ENCODE peak calls at places on chromosome 17, in five cellular contexts. Q, D, X, S and I are unnamed samples.

GRCh38 chr17:67784364-67785121 is 40.8 kb upstream of the BPTF start:
- DNase-seq in D (no peak), Q (no peak), S (no peak), X (no peak), I (no peak)

GRCh38 chr17:83008526-83008925 is 70.9 kb upstream of the METRNL start:
- DNase-seq in Q (no peak), S (no peak), X (no peak), D (no peak), I (no peak)

GRCh38 chr17:47649972-47650524 is 329 bp downstream of the KPNB1 start:
- DNase-seq in Q (no peak), X (no peak), D (no peak), S (no peak), I (no peak)

GRCh38 chr17:66301864-66302741 is at the start of gene PRKCA:
- DNase-seq in X (no peak), D (peak), S (no peak), Q (no peak), I (peak)

GRCh38 chr17:77729587-77729986 is 228.9 kb upstream of the TNRC6C start:
- DNase-seq in X (no peak), Q (no peak), D (no peak), S (no peak), I (no peak)

GRCh38 chr17:42979511-42980273 is at the start of gene PTGES3L:
- DNase-seq in D (peak), Q (no peak), S (no peak), X (no peak), I (peak)

GRCh38 chr17:19539841-19540311 is 6.2 kb downstream of the SLC47A1 start:
- DNase-seq in D (no peak), X (no peak), Q (no peak), S (no peak), I (no peak)

GRCh38 chr17:82320956-82321927 is 3.8 kb upstream of the CD7 start:
- DNase-seq in D (no peak), Q (no peak), S (no peak), X (no peak), I (peak)

GRCh38 chr17:7166873-7167272 is 12.3 kb downstream of the ASGR1 start:
- DNase-seq in X (no peak), S (no peak), D (no peak), Q (no peak), I (no peak)

GRCh38 chr17:77356109-77356689 is 215.4 kb downstream of the SEC14L1 start:
- DNase-seq in D (no peak), Q (no peak), X (no peak), S (no peak), I (no peak)

GRCh38 chr17:50684612-50685333 is 22.9 kb downstream of the ANKRD40 start:
- DNase-seq in X (no peak), D (peak), Q (no peak), S (no peak), I (no peak)

GRCh38 chr17:21370430-21370829 is 5.7 kb upstream of the KCNJ12 start:
- DNase-seq in S (no peak), D (no peak), Q (no peak), X (no peak), I (peak)

GRCh38 chr17:46163316-46163715 is 29.9 kb downstream of the KANSL1 start:
- DNase-seq in S (no peak), Q (no peak), D (no peak), X (no peak), I (no peak)

GRCh38 chr17:58279016-58279671 is 1.6 kb downstream of the MPO start:
- DNase-seq in S (no peak), D (no peak), X (no peak), Q (no peak), I (peak)

GRCh38 chr17:76179496-76180467 is 38.7 kb upstream of the FOXJ1 start:
- DNase-seq in D (no peak), X (peak), S (no peak), Q (no peak), I (no peak)

GRCh38 chr17:50863221-50863843 is 2.8 kb downstream of the TOB1 start:
- DNase-seq in Q (no peak), D (peak), S (peak), X (no peak), I (peak)

GRCh38 chr17:43532581-43532980 is 13.6 kb downstream of the ETV4 start:
- DNase-seq in Q (no peak), D (no peak), X (no peak), S (no peak), I (no peak)

GRCh38 chr17:77125432-77125901 is 15.3 kb upstream of the SEC14L1 start:
- DNase-seq in Q (no peak), S (no peak), D (peak), X (no peak), I (no peak)

GRCh38 chr17:5248821-5249479 is 14.3 kb upstream of the SCIMP start:
- DNase-seq in D (no peak), X (no peak), Q (no peak), S (peak), I (no peak)
- TF ChIP-seq SUZ12 in D (no peak), X (no peak), Q (no peak), S (no peak), I (no peak)

DNA sequence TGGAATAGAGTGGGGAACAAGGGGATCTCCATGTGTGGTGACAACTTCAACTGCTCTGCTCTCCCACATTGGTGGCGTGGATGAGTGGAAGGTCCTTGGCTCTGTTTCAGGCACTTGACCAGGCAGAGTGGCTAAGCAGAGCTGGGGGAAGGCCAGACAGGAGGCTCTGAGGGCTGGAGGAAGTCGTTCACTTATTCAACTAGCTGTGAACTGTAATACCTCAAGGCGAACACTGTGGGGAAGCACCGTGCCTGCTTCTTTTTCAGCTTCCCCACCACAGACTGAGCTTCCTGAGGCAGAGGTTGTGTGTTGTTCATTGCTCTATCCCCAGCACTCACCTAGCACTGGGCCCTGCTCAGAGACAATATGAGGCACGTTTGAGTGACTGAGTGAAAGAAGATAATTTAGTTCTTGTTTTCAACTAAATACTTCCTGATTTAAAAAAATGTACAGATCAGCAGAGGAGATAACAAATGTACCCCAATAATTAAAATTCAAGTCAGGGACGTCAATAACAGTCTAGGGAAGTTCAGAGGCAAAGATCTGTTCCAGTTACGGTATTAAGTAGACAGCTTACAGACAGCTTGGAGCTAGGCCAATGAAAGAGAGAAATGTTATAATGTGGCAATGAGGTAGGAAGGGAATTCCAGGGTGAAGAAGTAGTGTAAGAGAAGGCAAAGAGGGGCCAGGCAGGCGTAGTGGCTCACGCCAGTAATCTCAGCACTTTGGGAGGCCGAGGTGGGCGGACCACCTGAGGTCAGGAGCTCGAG is 34.7 kb downstream of the MYO18A start:
- DNase-seq in S (no peak), Q (peak), D (peak), X (no peak), I (peak)
- TF ChIP-seq SUZ12 in S (no peak), Q (no peak), D (no peak), X (no peak), I (no peak)

GRCh38 chr17:49197346-49197998 is 12.9 kb downstream of the GNGT2 start:
- DNase-seq in X (no peak), S (no peak), Q (no peak), D (no peak), I (no peak)
- TF ChIP-seq SUZ12 in X (no peak), S (no peak), Q (no peak), D (no peak), I (no peak)

GRCh38 chr17:80262775-80263244 is 2.2 kb downstream of the RNF213 start:
- DNase-seq in D (no peak), Q (no peak), X (no peak), S (no peak), I (no peak)
- TF ChIP-seq SUZ12 in D (no peak), Q (no peak), X (no peak), S (no peak), I (no peak)

GRCh38 chr17:34300652-34301390 is 15.3 kb downstream of the CCL11 start:
- DNase-seq in Q (no peak), S (no peak), X (no peak), D (no peak), I (no peak)

GRCh38 chr17:34299918-34300600 is 14.5 kb downstream of the CCL11 start:
- DNase-seq in Q (no peak), D (no peak), X (no peak), S (no peak), I (no peak)

GRCh38 chr17:34302626-34303025 is 16.6 kb upstream of the CCL8 start:
- DNase-seq in S (no peak), Q (no peak), D (no peak), X (no peak), I (no peak)

GRCh38 chr17:34301986-34302385 is 16.4 kb downstream of the CCL11 start:
- DNase-seq in S (no peak), X (no peak), D (no peak), Q (no peak), I (no peak)

DNA sequence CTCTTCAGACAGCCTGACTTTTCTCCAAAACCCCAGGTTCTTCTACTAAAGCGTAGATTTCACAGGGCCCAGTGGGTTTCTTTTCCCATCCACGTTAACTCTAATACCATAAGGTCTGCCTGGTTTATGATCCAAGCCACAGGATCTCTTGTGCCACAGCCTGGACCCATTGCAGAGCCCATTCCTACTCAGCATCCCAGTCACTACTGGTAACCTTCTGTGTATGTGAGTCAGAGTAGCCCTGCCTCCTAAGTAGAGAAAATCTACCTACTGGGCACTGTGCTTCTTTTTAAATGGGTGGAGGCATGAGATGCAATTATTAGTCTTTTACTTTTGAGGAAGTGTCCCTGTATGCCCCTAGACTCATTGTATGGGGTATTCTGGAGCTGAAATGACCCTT is 13.5 kb downstream of the CCL11 start:
- DNase-seq in S (no peak), X (no peak), D (no peak), Q (no peak), I (no peak)
- TF ChIP-seq SUZ12 in S (no peak), X (no peak), D (no peak), Q (no peak), I (no peak)

GRCh38 chr17:37790153-37790552 is 45.3 kb upstream of the HNF1B start:
- DNase-seq in X (no peak), S (no peak), D (no peak), Q (no peak), I (no peak)
- TF ChIP-seq SUZ12 in X (no peak), S (no peak), D (no peak), Q (no peak), I (no peak)

GRCh38 chr17:64009571-64010402 is 10.6 kb downstream of the ICAM2 start:
- DNase-seq in D (no peak), S (no peak), X (no peak), Q (no peak), I (no peak)
- TF ChIP-seq SUZ12 in D (no peak), S (no peak), X (no peak), Q (no peak), I (no peak)

DNA sequence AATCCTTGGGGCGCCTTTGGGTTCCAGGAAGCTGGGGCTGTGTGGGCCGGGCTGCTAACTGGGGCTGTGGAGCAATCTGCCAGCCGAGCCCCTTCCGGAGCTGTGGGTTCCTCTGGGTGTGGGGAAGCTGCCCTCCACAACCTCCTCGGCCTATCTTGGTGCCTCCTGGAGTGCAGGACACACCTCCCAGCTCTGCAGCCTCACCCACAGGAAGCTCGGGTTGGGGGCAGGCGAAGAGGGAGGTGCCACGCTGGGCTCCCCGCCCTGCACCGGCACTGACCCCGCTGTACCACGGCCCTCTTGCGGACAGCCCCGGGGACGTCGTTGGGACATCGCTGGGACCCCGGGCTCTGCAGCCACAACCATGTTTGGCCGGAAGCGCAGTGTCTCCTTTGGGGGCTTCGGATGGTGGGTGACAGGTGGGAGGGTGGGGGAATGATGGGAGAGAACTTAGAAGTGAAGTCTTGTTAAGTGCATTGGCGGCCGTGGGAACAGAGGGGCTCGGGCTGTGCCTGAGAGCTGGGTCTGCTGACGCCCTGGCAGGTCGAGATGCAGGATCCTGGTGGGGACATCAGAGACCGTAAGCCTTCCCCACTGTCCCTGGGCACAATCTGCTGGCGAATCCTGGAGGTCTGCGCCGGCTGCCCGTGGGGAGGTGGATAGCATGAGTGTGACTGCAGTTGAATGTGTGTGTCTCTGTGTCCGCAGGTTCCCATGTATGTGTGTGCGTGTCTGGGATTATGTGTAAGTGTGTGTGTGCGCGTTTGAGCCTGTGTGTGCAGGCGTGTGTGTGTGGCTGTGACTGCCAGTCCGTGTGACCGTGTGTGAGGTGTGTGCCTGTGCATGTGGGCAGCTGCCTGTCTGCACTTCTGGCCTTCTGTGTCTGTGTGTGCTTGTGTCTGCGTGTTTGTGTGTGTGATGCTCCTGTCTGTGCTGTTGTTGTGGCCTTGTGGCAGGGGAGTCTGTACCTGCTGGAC is at the start of gene RAP1GAP2:
- DNase-seq in Q (no peak), X (no peak), S (no peak), D (no peak), I (no peak)
- TF ChIP-seq SUZ12 in Q (no peak), X (no peak), S (no peak), D (no peak), I (no peak)

DNA sequence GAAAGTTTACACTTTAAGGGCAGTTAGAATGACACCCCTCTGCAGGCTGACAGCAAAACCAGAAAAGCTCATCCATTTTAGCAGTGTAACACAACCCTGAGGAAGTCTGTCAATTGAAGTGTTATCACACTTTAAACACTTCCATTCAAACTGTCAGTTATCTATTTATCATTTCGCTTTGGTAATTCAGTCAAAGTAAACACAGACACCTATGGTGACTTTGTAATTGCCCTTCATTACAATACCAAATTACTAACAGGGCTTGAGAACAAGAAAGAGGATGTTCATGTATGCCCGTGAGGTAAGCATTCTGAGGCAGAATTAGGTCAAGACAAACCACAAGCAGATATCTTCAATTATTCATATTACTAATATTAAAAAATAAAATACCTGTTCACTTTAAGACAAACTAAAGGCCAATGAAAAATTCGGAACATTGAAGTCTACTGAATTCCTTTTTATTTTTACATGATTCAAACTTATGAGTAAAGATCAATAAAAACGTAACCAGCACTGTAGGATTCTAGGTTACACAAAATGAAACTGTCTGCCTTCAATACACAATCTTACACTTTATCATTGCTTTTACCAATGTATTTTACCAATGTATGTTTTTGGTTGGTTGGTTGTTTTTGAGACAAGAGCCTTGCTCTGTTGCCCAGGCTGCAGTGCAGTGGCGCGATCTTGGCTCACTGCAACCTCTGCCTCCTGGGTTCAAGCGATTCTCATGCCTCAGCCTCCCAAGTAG is 57.1 kb downstream of the BRIP1 start:
- DNase-seq in Q (no peak), X (no peak), D (no peak), S (no peak), I (no peak)
- TF ChIP-seq SUZ12 in Q (no peak), X (no peak), D (no peak), S (no peak), I (no peak)

DNA sequence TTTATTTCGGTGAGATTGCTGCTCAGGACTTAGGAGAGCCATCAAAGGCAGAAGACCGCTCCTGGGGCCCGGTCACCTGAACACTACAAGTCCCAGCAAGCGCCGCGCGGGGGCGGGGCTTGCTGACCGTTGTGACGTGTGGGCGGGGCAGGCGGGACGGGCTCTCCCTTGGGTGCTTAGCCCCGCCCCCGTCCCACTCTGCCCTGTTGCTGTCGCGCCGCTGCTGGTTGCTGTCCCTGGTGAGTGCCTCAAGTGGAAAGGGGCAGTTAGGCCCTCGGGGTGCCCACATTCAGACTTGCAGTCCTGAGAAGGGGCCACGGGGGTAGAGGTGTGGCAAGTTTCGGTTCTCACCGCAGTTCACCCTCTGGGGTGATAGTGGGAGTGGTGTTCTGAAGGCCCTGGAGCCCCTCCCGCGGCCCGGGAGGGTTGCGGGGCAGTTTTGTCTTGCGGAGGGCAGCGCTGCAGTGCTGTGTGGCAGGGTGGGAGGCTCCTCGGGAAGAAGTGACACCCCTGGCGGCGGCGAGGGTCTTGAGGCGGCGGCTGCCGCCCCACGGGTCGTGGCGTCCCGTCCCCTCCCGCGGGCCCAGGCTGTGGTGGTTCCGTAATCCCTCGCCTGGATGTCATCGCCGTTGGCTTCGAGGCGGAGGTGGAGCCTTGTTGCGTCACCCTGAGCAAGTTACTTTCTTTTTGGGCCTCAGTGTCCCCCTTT is at the start of gene CALCOCO2:
- DNase-seq in Q (peak), S (peak), X (peak), D (peak), I (peak)
- TF ChIP-seq SUZ12 in Q (no peak), S (no peak), X (no peak), D (peak), I (no peak)